ENCODE peak calls at places on chromosome 13, in four cellular contexts. Q is gastrocnemius medialis, H is heart right ventricle, M is HepG2. Z is an unnamed sample.
A peak's percentile ranks its signal among the peaks of the same experiment; 100 is the strongest.

GRCh38 chr13:43074824-43075510 is 51.6 kb downstream of the DNAJC15 start:
- ATAC-seq in Q (no peak), H (no peak), M (no peak), Z (no peak)

GRCh38 chr13:102825921-102826706 is 19.7 kb upstream of the ERCC5 start:
- ATAC-seq in Q (no peak), H (no peak), M (no peak), Z (no peak)

GRCh38 chr13:95153647-95154405 is 147.4 kb downstream of the ABCC4 start:
- ATAC-seq in Q (no peak), H (no peak), M (no peak), Z (no peak)

GRCh38 chr13:23966691-23967615 is 69.7 kb upstream of the C1QTNF9B start:
- ATAC-seq in Q (no peak), H (no peak), M (no peak), Z (no peak)

GRCh38 chr13:69935043-69935442 is 172.6 kb upstream of the ATXN8OS start:
- ATAC-seq in Q (no peak), H (no peak), M (no peak), Z (no peak)

GRCh38 chr13:20190481-20191310 is 2.0 kb downstream of the GJB2 start:
- ATAC-seq in Q (no peak), H (no peak), M (no peak), Z (no peak)

GRCh38 chr13:61142506-61142905 is 273.1 kb downstream of the PCDH20 start:
- ATAC-seq in Q (peak; percentile 91), H (no peak), M (no peak), Z (peak; percentile 85)

GRCh38 chr13:65468628-65469027 is 1761.5 kb downstream of the PCDH9 start:
- ATAC-seq in Q (no peak), H (no peak), M (no peak), Z (no peak)

GRCh38 chr13:35283856-35284255 is 192.6 kb downstream of the MAB21L1 start:
- ATAC-seq in Q (no peak), H (no peak), M (peak; percentile 77), Z (no peak)

GRCh38 chr13:24692541-24692940 is 12.3 kb downstream of the ATP12A start:
- ATAC-seq in Q (no peak), H (peak; percentile 55), M (no peak), Z (peak; percentile 64)

GRCh38 chr13:29456419-29456818 is 139.1 kb downstream of the SLC7A1 start:
- ATAC-seq in Q (no peak), H (no peak), M (no peak), Z (no peak)

GRCh38 chr13:73717632-73718031 is 416.6 kb downstream of the KLF12 start:
- ATAC-seq in Q (no peak), H (peak; percentile 52), M (no peak), Z (no peak)

GRCh38 chr13:21663197-21663596 is 7.7 kb upstream of the FGF9 start:
- ATAC-seq in Q (no peak), H (no peak), M (peak; percentile 70), Z (no peak)

GRCh38 chr13:26228080-26228479 is 6.0 kb upstream of the RNF6 start:
- ATAC-seq in Q (no peak), H (no peak), M (no peak), Z (no peak)

GRCh38 chr13:92463134-92463533 is 763.5 kb upstream of the GPC6 start:
- ATAC-seq in Q (no peak), H (no peak), M (no peak), Z (no peak)

GRCh38 chr13:75739244-75739868 is 103.2 kb downstream of the LMO7 start:
- ATAC-seq in Q (no peak), H (no peak), M (no peak), Z (no peak)

GRCh38 chr13:32917504-32917903 is 98.7 kb upstream of the KL start:
- ATAC-seq in Q (no peak), H (no peak), M (no peak), Z (no peak)

GRCh38 chr13:80473695-80474094 is 132.8 kb upstream of the SPRY2 start:
- ATAC-seq in Q (no peak), H (no peak), M (peak; percentile 91), Z (no peak)

GRCh38 chr13:89902223-89902622 is 1445.3 kb upstream of the MIR17HG start:
- ATAC-seq in Q (no peak), H (no peak), M (no peak), Z (no peak)

GRCh38 chr13:23748591-23748990 is 140.6 kb downstream of the MIPEP start:
- ATAC-seq in Q (no peak), H (no peak), M (no peak), Z (no peak)

GRCh38 chr13:95524270-95524901 is 28.1 kb upstream of the CLDN10 start:
- ATAC-seq in Q (no peak), H (no peak), M (no peak), Z (no peak)

GRCh38 chr13:112575295-112575622 is 12.7 kb downstream of the TUBGCP3 start:
- ATAC-seq in Q (no peak), H (no peak), M (no peak), Z (no peak)

DNA sequence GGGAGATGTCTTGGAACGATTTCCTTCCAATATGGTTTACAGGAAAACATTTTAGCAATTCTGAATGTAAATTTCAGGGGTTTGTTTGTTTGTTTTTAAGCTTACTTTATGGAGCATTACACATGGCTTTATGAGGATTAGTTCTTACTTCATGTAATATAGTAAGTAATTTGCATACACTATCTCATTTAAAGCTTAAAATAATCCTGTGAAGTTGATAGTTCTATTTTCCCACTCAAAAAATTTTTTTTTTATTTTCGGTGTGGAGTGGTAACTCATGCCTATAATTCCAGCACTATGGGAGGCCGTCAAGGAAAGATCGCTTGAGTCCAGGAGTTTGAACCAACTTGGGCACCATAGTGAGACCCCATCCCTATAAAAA is 19.0 kb upstream of the KPNA3 start:
- ATAC-seq in Q (no peak), H (no peak), M (no peak), Z (no peak)
- H3K27ac ChIP-seq in Q (peak overlapping the region; percentile 51), H (peak overlapping the region; percentile 49), M (peak overlapping the region; percentile 92), Z (no peak overlapping the region)

GRCh38 chr13:40652588-40652940 is 13.9 kb downstream of the FOXO1 start:
- ATAC-seq in Q (no peak), H (no peak), M (no peak), Z (no peak)
- H3K4me1 ChIP-seq in Q (peaks cover 87% of the 10 kb centered on the region), H (peaks cover 73% of the 10 kb centered on the region), M (peaks cover 54% of the 10 kb centered on the region), Z (peaks cover 20% of the 10 kb centered on the region)

GRCh38 chr13:77537302-77537919 is 1.9 kb downstream of the SCEL start:
- ATAC-seq in Q (no peak), H (no peak), M (no peak), Z (no peak)

GRCh38 chr13:77532983-77533382 is 2.5 kb upstream of the SCEL start:
- ATAC-seq in Q (no peak), H (no peak), M (no peak), Z (no peak)

GRCh38 chr13:77536358-77536757 is 852 bp downstream of the SCEL start:
- ATAC-seq in Q (no peak), H (no peak), M (no peak), Z (no peak)

GRCh38 chr13:77533875-77534788 is 1.4 kb upstream of the SCEL start:
- ATAC-seq in Q (no peak), H (no peak), M (no peak), Z (no peak)

GRCh38 chr13:77535448-77535847 is at the start of gene SCEL:
- ATAC-seq in Q (no peak), H (no peak), M (no peak), Z (no peak)
- H3K27ac ChIP-seq in Q (no peak within 1 kb of the TSS), H (no peak within 1 kb of the TSS), M (no peak within 1 kb of the TSS), Z (no peak within 1 kb of the TSS)

DNA sequence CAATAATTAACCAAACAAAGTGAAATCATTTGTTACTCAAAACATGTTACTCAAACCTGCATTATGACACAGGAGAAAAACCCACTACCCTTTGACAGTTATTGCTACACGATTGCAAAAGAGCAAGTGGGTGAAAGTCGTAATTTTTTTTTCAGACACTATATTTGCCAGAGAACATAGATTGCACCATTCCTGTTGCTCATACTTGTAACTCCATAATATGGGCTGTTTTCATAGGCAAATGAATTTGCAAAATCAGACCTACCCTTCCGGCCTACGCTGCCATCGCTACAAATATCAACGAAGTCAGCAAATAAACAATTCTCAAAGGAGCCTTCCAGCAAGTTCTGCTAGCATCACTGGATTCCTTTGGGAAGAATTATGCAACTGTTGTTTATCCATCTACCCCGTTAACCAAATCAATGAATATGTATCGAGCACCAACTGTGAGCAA is 396.5 kb downstream of the IRS2 start:
- ATAC-seq in Q (no peak), H (no peak), M (no peak), Z (no peak)
- H3K4me1 ChIP-seq in Q (no peaks in the 10 kb centered on the region), H (no peaks in the 10 kb centered on the region), M (no peaks in the 10 kb centered on the region), Z (no peaks in the 10 kb centered on the region)

GRCh38 chr13:98570929-98571372 is 6.0 kb downstream of the STK24 start:
- ATAC-seq in Q (no peak), H (peak; percentile 54), M (peak; percentile 75), Z (peak; percentile 24)
- H3K27ac ChIP-seq in Q (peak overlapping the region; percentile 97), H (peak overlapping the region; percentile 15), M (peak overlapping the region; percentile 74), Z (peak overlapping the region; percentile 55)

Z was measured in gastroesophageal sphincter.